ENCODE peak calls at places on chromosomes 4 and X, in eight cellular contexts. J, F, Y, D, R, G, T and C are unnamed samples.

GRCh38 chr4:171629737-171630136 is 183.5 kb upstream of the GALNTL6 start:
- DNase-seq in J (no peak), F (no peak), Y (no peak), D (no peak), R (no peak), G (no peak), T (no peak), C (no peak)

GRCh38 chrX:34598360-34598759 is 58.7 kb downstream of the TMEM47 start:
- DNase-seq in J (no peak), F (no peak), Y (no peak), D (no peak), R (no peak), G (no peak), T (no peak), C (no peak)

GRCh38 chr4:56619816-56620215 is 61.3 kb downstream of the HOPX start:
- DNase-seq in J (no peak), F (no peak), Y (no peak), D (no peak), R (no peak), G (no peak), T (no peak), C (no peak)

GRCh38 chr4:81580346-81581013 is 108.8 kb upstream of the RASGEF1B start:
- DNase-seq in J (no peak), F (no peak), Y (no peak), D (no peak), R (no peak), G (no peak), T (no peak), C (no peak)

GRCh38 chrX:140608111-140608510 is 101.4 kb upstream of the LINC00632 start:
- DNase-seq in J (no peak), F (no peak), Y (no peak), D (no peak), R (no peak), G (no peak), T (no peak), C (no peak)

GRCh38 chrX:9379697-9380551 is 84.9 kb upstream of the TBL1X start:
- DNase-seq in J (no peak), F (peak; percentile 37), Y (no peak), D (peak; percentile 61), R (no peak), G (peak; percentile 32), T (no peak), C (no peak)

GRCh38 chr4:122777846-122778501 is 45.5 kb downstream of the BBS12 start:
- DNase-seq in J (no peak), F (no peak), Y (no peak), D (peak; percentile 82), R (no peak), G (no peak), T (no peak), C (no peak)

GRCh38 chrX:10507181-10507580 is 113.2 kb downstream of the MID1 start:
- DNase-seq in J (no peak), F (no peak), Y (no peak), D (peak; percentile 16), R (no peak), G (no peak), T (no peak), C (no peak)

GRCh38 chr4:181959121-181959520 is 284.1 kb upstream of the TENM3 start:
- DNase-seq in J (no peak), F (no peak), Y (no peak), D (peak; percentile 89), R (peak; percentile 40), G (no peak), T (peak; percentile 33), C (no peak)

GRCh38 chr4:180330521-180330920 is 1912.7 kb upstream of the TENM3 start:
- DNase-seq in J (no peak), F (no peak), Y (no peak), D (peak; percentile 11), R (no peak), G (no peak), T (no peak), C (no peak)

GRCh38 chr4:188432328-188432727 is 293.1 kb downstream of the TRIML1 start:
- DNase-seq in J (no peak), F (no peak), Y (no peak), D (peak; percentile 26), R (no peak), G (no peak), T (no peak), C (no peak)

GRCh38 chr4:8012517-8012916 is 72.9 kb upstream of the AFAP1 start:
- DNase-seq in J (no peak), F (no peak), Y (no peak), D (no peak), R (no peak), G (no peak), T (no peak), C (no peak)

GRCh38 chrX:16138108-16138427 is 14.7 kb downstream of the GRPR start:
- DNase-seq in J (no peak), F (no peak), Y (no peak), D (no peak), R (no peak), G (peak; percentile 12), T (no peak), C (no peak)

GRCh38 chr4:58514299-58514698 is 1404.1 kb upstream of the IGFBP7 start:
- DNase-seq in J (no peak), F (no peak), Y (no peak), D (no peak), R (no peak), G (no peak), T (no peak), C (no peak)

GRCh38 chr4:137000432-137000831 is 531.9 kb downstream of the PCDH18 start:
- DNase-seq in J (no peak), F (no peak), Y (no peak), D (no peak), R (no peak), G (no peak), T (no peak), C (no peak)

GRCh38 chr4:186746581-186746980 is 22.9 kb upstream of the FAT1 start:
- DNase-seq in J (no peak), F (no peak), Y (no peak), D (peak; percentile 83), R (no peak), G (no peak), T (no peak), C (no peak)

GRCh38 chr4:22501715-22502095 is 14.2 kb downstream of the ADGRA3 start:
- DNase-seq in J (no peak), F (no peak), Y (no peak), D (no peak), R (no peak), G (no peak), T (no peak), C (no peak)

DNA sequence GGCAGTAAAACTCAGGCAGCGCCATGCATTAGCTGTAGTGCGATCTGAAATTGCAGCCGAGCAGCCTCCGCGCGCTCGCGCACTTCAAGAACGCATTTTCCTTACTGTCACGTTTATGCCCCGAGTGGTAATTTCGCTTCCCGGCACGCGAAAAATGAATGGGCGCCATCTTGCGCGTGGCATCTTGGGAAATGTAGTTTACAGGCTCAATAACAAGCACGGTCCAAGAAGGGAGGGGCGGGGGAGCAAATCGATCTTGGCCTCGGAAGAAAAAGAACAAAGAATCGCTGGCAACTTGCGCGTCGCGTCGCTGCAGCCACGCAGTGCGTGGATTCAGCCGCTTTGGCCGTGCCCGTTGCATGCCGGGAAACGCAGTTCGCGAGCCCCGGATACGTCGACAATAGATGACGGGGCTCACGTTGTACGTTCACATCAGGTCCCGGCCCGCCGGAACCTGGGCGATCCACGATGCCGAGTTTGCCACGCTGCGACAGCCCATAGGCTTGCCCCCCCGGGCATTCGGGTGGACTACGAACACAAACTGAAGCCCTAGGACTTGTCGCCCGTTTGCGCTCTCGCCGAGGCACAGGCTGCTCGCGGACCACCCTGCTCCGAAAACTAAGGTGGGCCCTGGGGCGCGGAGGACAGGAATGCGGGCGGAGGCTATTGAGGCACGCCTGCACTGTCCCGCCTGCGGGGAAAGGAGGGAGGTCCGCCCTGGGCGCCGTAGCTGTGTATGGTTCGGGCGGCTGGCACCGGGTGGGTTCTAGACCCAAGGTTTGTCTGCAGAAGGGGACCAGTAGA is at the start of gene FTSJ1:
- DNase-seq in J (peak; percentile 84), F (peak; percentile 90), Y (peak; percentile 76), D (peak; percentile 93), R (peak; percentile 87), G (peak; percentile 78), T (peak; percentile 91), C (peak; percentile 93)
- TF ChIP-seq POLR2A in J (peak; percentile 52), F (peak; percentile 58), Y (no peak), D (peak; percentile 75), R (no peak), G (peak; percentile 45), T (peak; percentile 67), C (no peak)

DNA sequence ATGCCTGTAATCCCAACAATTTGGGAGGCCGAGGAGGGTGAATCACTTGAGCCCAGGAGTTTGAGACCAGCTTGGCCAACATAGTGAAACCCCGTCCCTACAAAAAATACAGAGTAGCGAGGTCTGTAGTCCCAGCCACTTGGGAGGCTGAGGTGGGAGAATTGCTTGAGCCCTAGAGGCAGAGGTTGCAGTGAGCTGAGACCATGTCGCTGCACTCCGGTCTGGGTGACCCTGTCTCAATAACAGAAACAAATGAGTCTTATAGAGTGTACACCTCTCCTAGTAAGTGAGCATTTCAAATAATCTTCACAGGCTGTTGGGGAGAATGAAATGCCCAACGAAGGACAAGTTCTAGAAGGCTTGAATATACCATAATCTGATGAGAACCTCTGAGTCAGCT is 5.5 kb downstream of the UCHL1 start:
- DNase-seq in J (no peak), F (no peak), Y (no peak), D (no peak), R (no peak), G (no peak), T (no peak), C (no peak)
- H3K27me3 ChIP-seq in J (no peaks in the 10 kb centered on the region), F (peaks cover 44% of the 10 kb centered on the region), Y (no peaks in the 10 kb centered on the region), D (no peaks in the 10 kb centered on the region), R (no peaks in the 10 kb centered on the region), G (no peaks in the 10 kb centered on the region), T (peaks cover 3% of the 10 kb centered on the region), C (peaks cover 21% of the 10 kb centered on the region)

GRCh38 chrX:41084044-41084359 is 1.2 kb upstream of the USP9X start:
- DNase-seq in J (no peak), F (no peak), Y (no peak), D (no peak), R (no peak), G (no peak), T (no peak), C (no peak)

GRCh38 chrX:41082783-41083182 is 2.5 kb upstream of the USP9X start:
- DNase-seq in J (no peak), F (no peak), Y (no peak), D (no peak), R (no peak), G (no peak), T (no peak), C (no peak)

GRCh38 chrX:41085883-41086626 is 810 bp downstream of the USP9X start:
- DNase-seq in J (peak; percentile 66), F (peak; percentile 60), Y (no peak), D (peak; percentile 42), R (peak; percentile 60), G (no peak), T (peak; percentile 70), C (peak; percentile 80)

GRCh38 chrX:41085105-41085882 is at the start of gene USP9X:
- DNase-seq in J (peak; percentile 96), F (peak; percentile 95), Y (peak; percentile 84), D (peak; percentile 89), R (peak; percentile 86), G (peak; percentile 54), T (peak; percentile 93), C (peak; percentile 98)

GRCh38 chrX:41084360-41085104 is 713 bp upstream of the USP9X start:
- DNase-seq in J (peak; percentile 99), F (peak; percentile 99), Y (peak; percentile 95), D (peak; percentile 96), R (peak; percentile 96), G (peak; percentile 89), T (peak; percentile 100), C (peak; percentile 100)
- TF ChIP-seq POLR2A in J (peak; percentile 76), F (peak; percentile 81), Y (peak; percentile 57), D (peak; percentile 93), R (no peak), G (peak; percentile 65), T (peak; percentile 81), C (peak; percentile 75)

GRCh38 chr4:5524451-5524850 is 183.9 kb downstream of the EVC2 start:
- DNase-seq in J (no peak), F (no peak), Y (peak; percentile 60), D (no peak), R (no peak), G (no peak), T (no peak), C (no peak)
- H3K27me3 ChIP-seq in J (no peaks in the 10 kb centered on the region), F (no peaks in the 10 kb centered on the region), Y (no peaks in the 10 kb centered on the region), D (no peaks in the 10 kb centered on the region), R (no peaks in the 10 kb centered on the region), G (no peaks in the 10 kb centered on the region), T (no peaks in the 10 kb centered on the region), C (no peaks in the 10 kb centered on the region)